ENCODE peak calls at places on chromosome 6, in six cellular contexts. One of them, this sample, is unnamed.

GRCh38 chr6:34289137-34289536 is 40.3 kb upstream of the SMIM29 start:
- DNase-seq in HT-29: no peak
- DNase-seq in heart left ventricle: no peak
- DNase-seq in NCI-H2081: no peak
- DNase-seq in lung microvascular endothelial cell: no peak
- DNase-seq in left lung: no peak
- DNase-seq in this sample: no peak

GRCh38 chr6:37033255-37033654 is 27.8 kb downstream of the FGD2 start:
- DNase-seq in HT-29: no peak
- DNase-seq in heart left ventricle: no peak
- DNase-seq in NCI-H2081: no peak
- DNase-seq in lung microvascular endothelial cell: peak
- DNase-seq in left lung: no peak
- DNase-seq in this sample: no peak

GRCh38 chr6:2196079-2196679 is 49.2 kb downstream of the GMDS start:
- DNase-seq in HT-29: peak
- DNase-seq in heart left ventricle: peak
- DNase-seq in NCI-H2081: peak
- DNase-seq in lung microvascular endothelial cell: peak
- DNase-seq in left lung: no peak
- DNase-seq in this sample: no peak

GRCh38 chr6:168527451-168528210 is 86.6 kb downstream of the SMOC2 start:
- DNase-seq in HT-29: no peak
- DNase-seq in heart left ventricle: no peak
- DNase-seq in NCI-H2081: no peak
- DNase-seq in lung microvascular endothelial cell: peak
- DNase-seq in left lung: no peak
- DNase-seq in this sample: no peak

GRCh38 chr6:142313284-142313683 is 11.5 kb downstream of the ADGRG6 start:
- DNase-seq in HT-29: no peak
- DNase-seq in heart left ventricle: no peak
- DNase-seq in NCI-H2081: no peak
- DNase-seq in lung microvascular endothelial cell: peak
- DNase-seq in left lung: no peak
- DNase-seq in this sample: no peak

GRCh38 chr6:128417698-128418097 is 102.7 kb downstream of the PTPRK start:
- DNase-seq in HT-29: no peak
- DNase-seq in heart left ventricle: no peak
- DNase-seq in NCI-H2081: no peak
- DNase-seq in lung microvascular endothelial cell: no peak
- DNase-seq in left lung: no peak
- DNase-seq in this sample: no peak

GRCh38 chr6:49636368-49637332 is at the start of gene RHAG:
- DNase-seq in HT-29: no peak
- DNase-seq in heart left ventricle: no peak
- DNase-seq in NCI-H2081: no peak
- DNase-seq in lung microvascular endothelial cell: no peak
- DNase-seq in left lung: no peak
- DNase-seq in this sample: no peak

GRCh38 chr6:105992315-105992961 is 93.7 kb upstream of the PRDM1 start:
- DNase-seq in HT-29: peak
- DNase-seq in heart left ventricle: peak
- DNase-seq in NCI-H2081: peak
- DNase-seq in lung microvascular endothelial cell: peak
- DNase-seq in left lung: peak
- DNase-seq in this sample: peak

GRCh38 chr6:46638650-46639049 is 14.0 kb downstream of the CYP39A1 start:
- DNase-seq in HT-29: no peak
- DNase-seq in heart left ventricle: no peak
- DNase-seq in NCI-H2081: no peak
- DNase-seq in lung microvascular endothelial cell: no peak
- DNase-seq in left lung: no peak
- DNase-seq in this sample: no peak

GRCh38 chr6:53199765-53200164 is 51.1 kb upstream of the GCM1 start:
- DNase-seq in HT-29: no peak
- DNase-seq in heart left ventricle: no peak
- DNase-seq in NCI-H2081: no peak
- DNase-seq in lung microvascular endothelial cell: no peak
- DNase-seq in left lung: no peak
- DNase-seq in this sample: no peak

GRCh38 chr6:118197539-118197938 is 290.5 kb downstream of the SLC35F1 start:
- DNase-seq in HT-29: no peak
- DNase-seq in heart left ventricle: no peak
- DNase-seq in NCI-H2081: no peak
- DNase-seq in lung microvascular endothelial cell: no peak
- DNase-seq in left lung: no peak
- DNase-seq in this sample: no peak

This sample was measured in left cardiac atrium.